ENCODE peak calls at places on chromosomes 5 and 9, in eight cellular contexts. M is dorsolateral prefrontal cortex, S is nephron progenitor cell, H is mesothelial cell of epicardium, O is epithelial cell of esophagus, Z is endodermal cell, U is psoas muscle, V is heart left ventricle. R is an unnamed sample.

GRCh38 chr5:131563434-131564228 is 71.4 kb downstream of the RAPGEF6 start:
- DNase-seq in U (no peak), S (no peak), M (no peak), V (no peak), H (no peak), O (no peak), Z (peak), R (no peak)

GRCh38 chr5:54612711-54613110 is 95.2 kb downstream of the SNX18 start:
- DNase-seq in U (no peak), Z (no peak), S (no peak), O (no peak), V (no peak), M (no peak), H (no peak), R (no peak)

GRCh38 chr5:142366007-142366406 is 41.2 kb upstream of the SPRY4 start:
- DNase-seq in U (no peak), S (no peak), M (no peak), H (no peak), Z (no peak), V (no peak), O (no peak), R (no peak)

GRCh38 chr5:115333164-115333563 is 36.7 kb upstream of the CCDC112 start:
- DNase-seq in S (no peak), H (no peak), M (no peak), Z (peak), V (no peak), O (no peak), U (no peak), R (no peak)

GRCh38 chr9:76985581-76985980 is 33.9 kb upstream of the FOXB2 start:
- DNase-seq in S (no peak), V (no peak), Z (no peak), M (no peak), H (no peak), U (no peak), O (no peak), R (no peak)

GRCh38 chr5:33888582-33888981 is 3.2 kb downstream of the ADAMTS12 start:
- DNase-seq in H (no peak), U (no peak), Z (no peak), M (no peak), V (no peak), O (no peak), S (no peak), R (no peak)

GRCh38 chr9:7816021-7816420 is 16.4 kb upstream of the DMAC1 start:
- DNase-seq in M (no peak), S (no peak), U (no peak), V (no peak), H (no peak), Z (no peak), O (no peak), R (no peak)

GRCh38 chr5:30894811-30895210 is 298.7 kb upstream of the CDH6 start:
- DNase-seq in U (no peak), V (no peak), M (no peak), O (peak), Z (no peak), S (no peak), H (no peak), R (no peak)

GRCh38 chr9:22469928-22470544 is 23.4 kb downstream of the DMRTA1 start:
- DNase-seq in H (no peak), V (no peak), S (peak), O (peak), Z (peak), U (no peak), M (no peak), R (peak)

GRCh38 chr9:114602620-114603019 is 8.5 kb upstream of the TMEM268 start:
- DNase-seq in V (no peak), O (no peak), U (no peak), Z (no peak), S (no peak), M (no peak), H (no peak), R (no peak)

GRCh38 chr9:89576404-89576824 is 28.4 kb upstream of the GADD45G start:
- DNase-seq in V (no peak), S (no peak), O (peak), U (no peak), M (no peak), H (no peak), Z (no peak), R (no peak)

GRCh38 chr5:119435436-119436132 is 16.7 kb upstream of the HSD17B4 start:
- DNase-seq in S (peak), Z (peak), O (peak), M (peak), H (peak), V (peak), U (peak), R (peak)

GRCh38 chr5:119398713-119399492 is 43.1 kb downstream of the TNFAIP8 start:
- DNase-seq in U (peak), M (no peak), V (peak), O (peak), H (no peak), Z (no peak), S (peak), R (no peak)

DNA sequence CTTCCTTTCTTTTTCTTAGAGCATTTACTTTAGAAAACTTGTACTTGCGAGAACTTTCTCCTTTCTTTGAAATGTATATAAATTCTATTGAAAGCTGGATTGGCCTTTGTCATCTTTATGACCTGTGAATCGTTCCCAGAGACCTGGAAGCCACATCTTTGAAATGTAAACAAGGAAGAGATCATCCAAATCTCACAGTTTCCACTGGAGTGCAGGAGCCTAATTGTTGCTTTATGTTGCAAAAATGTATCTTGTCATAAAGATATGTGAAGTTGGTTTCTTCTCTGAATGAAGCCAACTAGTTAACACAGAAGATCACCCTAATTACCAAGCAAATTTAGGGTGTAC is 1101.8 kb downstream of the TAF11L14 start:
- DNase-seq in M (no peak), U (no peak), H (no peak), Z (peak), O (no peak), V (no peak), S (no peak), R (no peak)
- TF ChIP-seq CTCF in M (no peak), U (no peak), H (no peak), Z (no peak), O (no peak), V (no peak), S (no peak), R (no peak)

DNA sequence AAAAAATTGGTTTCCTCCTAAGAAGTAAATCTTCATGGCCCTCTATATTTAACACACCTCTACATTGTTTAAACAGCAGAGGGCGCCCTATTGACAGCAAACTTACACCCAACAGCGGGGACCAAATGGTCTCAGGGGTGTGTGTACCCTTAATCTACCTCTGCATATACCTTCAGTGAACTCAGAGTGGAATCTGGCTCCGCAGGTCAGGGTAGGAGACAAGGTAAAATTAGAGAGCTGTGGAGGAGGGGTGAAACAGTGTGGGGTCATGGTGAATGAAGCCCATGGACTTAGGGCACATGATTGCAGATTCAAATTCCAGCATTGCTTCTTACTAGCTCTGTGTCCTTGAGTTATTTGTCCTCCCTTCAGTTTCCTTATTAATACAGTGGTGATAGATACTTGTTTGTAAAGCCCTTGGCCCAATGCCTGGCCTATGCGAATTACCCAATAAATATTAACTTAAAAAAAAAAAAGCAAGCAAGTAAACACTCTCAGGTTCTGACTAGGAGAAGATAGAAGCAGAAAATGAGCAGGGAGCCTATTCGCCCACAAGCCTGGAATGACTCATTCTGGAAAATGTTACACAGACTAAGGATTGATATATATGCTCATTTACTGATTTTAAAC is 122.9 kb downstream of the CAVIN4 start:
- DNase-seq in H (no peak), M (no peak), O (peak), V (no peak), S (peak), Z (peak), U (no peak), R (no peak)
- TF ChIP-seq CTCF in H (peak), M (peak), O (peak), V (peak), S (peak), Z (peak), U (peak), R (peak)

GRCh38 chr5:78627766-78628165 is 20.8 kb downstream of the LHFPL2 start:
- DNase-seq in U (no peak), V (no peak), Z (peak), H (no peak), S (no peak), O (no peak), M (no peak), R (no peak)
- TF ChIP-seq CTCF in U (no peak), V (no peak), Z (no peak), H (no peak), S (no peak), O (no peak), M (no peak), R (no peak)

GRCh38 chr5:73365301-73365853 is 83.2 kb downstream of the FOXD1 start:
- DNase-seq in M (no peak), O (peak), Z (no peak), H (no peak), S (no peak), V (no peak), U (no peak), R (no peak)

GRCh38 chr5:73359395-73359794 is 89.2 kb downstream of the FOXD1 start:
- DNase-seq in S (no peak), Z (no peak), U (no peak), V (no peak), M (no peak), O (no peak), H (no peak), R (no peak)

GRCh38 chr5:73367650-73368049 is 80.9 kb downstream of the FOXD1 start:
- DNase-seq in S (no peak), O (no peak), V (no peak), Z (no peak), M (no peak), U (no peak), H (no peak), R (no peak)

GRCh38 chr5:73365990-73366667 is 82.4 kb downstream of the FOXD1 start:
- DNase-seq in O (no peak), U (no peak), S (no peak), M (no peak), H (no peak), V (no peak), Z (no peak), R (no peak)

GRCh38 chr5:73363911-73364730 is 84.5 kb downstream of the FOXD1 start:
- DNase-seq in S (no peak), O (peak), Z (no peak), U (no peak), V (no peak), H (no peak), M (no peak), R (no peak)
- TF ChIP-seq CTCF in S (no peak), O (no peak), Z (no peak), U (no peak), V (no peak), H (no peak), M (no peak), R (no peak)

GRCh38 chr5:138352722-138353549 is 451 bp downstream of the KDM3B start:
- DNase-seq in V (peak), S (peak), U (peak), Z (peak), H (peak), O (peak), M (peak), R (peak)
- TF ChIP-seq CTCF in V (peak), S (no peak), U (no peak), Z (peak), H (no peak), O (peak), M (peak), R (peak)

DNA sequence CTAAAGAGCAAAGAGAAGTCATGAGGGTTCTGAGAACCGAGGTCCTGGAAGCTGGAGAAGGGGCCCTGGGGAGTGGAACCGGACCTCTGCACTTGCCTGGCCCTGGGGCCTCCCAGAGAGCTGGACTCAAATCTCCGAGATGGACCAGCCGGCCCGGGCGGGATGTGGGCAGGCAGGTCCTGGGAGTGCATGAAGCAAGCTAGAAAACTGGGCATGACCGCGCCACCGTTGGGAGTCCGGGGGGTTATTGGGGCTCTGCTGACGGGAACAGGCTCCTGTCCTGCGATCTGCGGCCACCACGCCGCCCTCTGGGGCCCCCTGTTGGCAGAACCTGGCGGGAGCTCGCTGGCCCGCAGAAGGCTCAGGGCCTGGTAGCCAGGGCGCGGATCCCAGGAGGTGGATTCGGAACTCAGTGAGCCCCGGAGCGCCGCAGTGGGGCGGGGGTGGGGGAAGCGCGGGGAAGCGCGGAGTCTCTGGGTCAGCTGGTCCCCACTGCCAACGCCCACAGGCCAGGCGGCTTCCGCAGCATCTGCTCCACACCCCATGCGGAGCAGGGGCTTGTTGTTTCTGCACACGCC is 150.6 kb downstream of the ERCC6L2 start:
- DNase-seq in M (no peak), S (peak), H (no peak), V (no peak), Z (peak), O (no peak), U (no peak), R (peak)
- TF ChIP-seq CTCF in M (peak), S (peak), H (no peak), V (peak), Z (peak), O (no peak), U (peak), R (peak)

GRCh38 chr9:36258170-36258988 is at the start of gene GNE:
- DNase-seq in U (peak), M (peak), O (peak), S (peak), H (peak), V (peak), Z (peak), R (peak)
- TF ChIP-seq CTCF in U (no peak), M (peak), O (no peak), S (no peak), H (no peak), V (no peak), Z (no peak), R (no peak)

GRCh38 chr9:78958887-78959286 is 612.9 kb upstream of the TLE4 start:
- DNase-seq in H (no peak), V (no peak), M (no peak), U (no peak), O (peak), S (no peak), Z (no peak), R (peak)
- TF ChIP-seq CTCF in H (no peak), V (no peak), M (no peak), U (no peak), O (peak), S (no peak), Z (peak), R (peak)

GRCh38 chr9:23702311-23702922 is 123.6 kb downstream of the ELAVL2 start:
- DNase-seq in V (no peak), Z (no peak), O (peak), U (no peak), S (no peak), M (no peak), H (no peak), R (no peak)
- TF ChIP-seq CTCF in V (no peak), Z (peak), O (peak), U (no peak), S (no peak), M (no peak), H (no peak), R (no peak)

GRCh38 chr9:109225629-109226028 is 58.6 kb upstream of the FRRS1L start:
- DNase-seq in O (no peak), V (no peak), U (no peak), Z (no peak), H (no peak), M (no peak), S (no peak), R (no peak)
- TF ChIP-seq CTCF in O (no peak), V (no peak), U (no peak), Z (no peak), H (no peak), M (no peak), S (no peak), R (no peak)

R was measured in glutamatergic neuron.